ENCODE peak calls at places on chromosomes 16 and 17, in eight cellular contexts. One of them, this sample, is unnamed.

GRCh38 chr17:6574689-6575595 is 18.6 kb upstream of the PITPNM3 start:
- DNase-seq in GM23338: no peak
- DNase-seq in neural progenitor cell: peak
- DNase-seq in HCT116: no peak
- DNase-seq in MM.1S: no peak
- DNase-seq in GM23248: peak
- DNase-seq in hepatocyte: no peak
- DNase-seq in PC-3: no peak
- DNase-seq in this sample: no peak

GRCh38 chr17:74011963-74012362 is 191.5 kb upstream of the RPL38 start:
- DNase-seq in GM23338: no peak
- DNase-seq in neural progenitor cell: no peak
- DNase-seq in HCT116: no peak
- DNase-seq in MM.1S: no peak
- DNase-seq in GM23248: no peak
- DNase-seq in hepatocyte: peak
- DNase-seq in PC-3: no peak
- DNase-seq in this sample: no peak

GRCh38 chr17:27339836-27340550 is 46.1 kb downstream of the WSB1 start:
- DNase-seq in GM23338: no peak
- DNase-seq in neural progenitor cell: no peak
- DNase-seq in HCT116: peak
- DNase-seq in MM.1S: no peak
- DNase-seq in GM23248: peak
- DNase-seq in hepatocyte: no peak
- DNase-seq in PC-3: peak
- DNase-seq in this sample: no peak

GRCh38 chr17:21676281-21677111 is 15.8 kb upstream of the KCNJ18 start:
- DNase-seq in GM23338: no peak
- DNase-seq in neural progenitor cell: no peak
- DNase-seq in HCT116: no peak
- DNase-seq in MM.1S: no peak
- DNase-seq in GM23248: no peak
- DNase-seq in hepatocyte: no peak
- DNase-seq in PC-3: no peak
- DNase-seq in this sample: no peak

GRCh38 chr16:69618307-69618706 is 52.5 kb downstream of the NFAT5 start:
- DNase-seq in GM23338: no peak
- DNase-seq in neural progenitor cell: no peak
- DNase-seq in HCT116: no peak
- DNase-seq in MM.1S: no peak
- DNase-seq in GM23248: peak
- DNase-seq in hepatocyte: no peak
- DNase-seq in PC-3: no peak
- DNase-seq in this sample: no peak

GRCh38 chr16:57380671-57381462 is 8.6 kb downstream of the CX3CL1 start:
- DNase-seq in GM23338: no peak
- DNase-seq in neural progenitor cell: no peak
- DNase-seq in HCT116: no peak
- DNase-seq in MM.1S: no peak
- DNase-seq in GM23248: no peak
- DNase-seq in hepatocyte: no peak
- DNase-seq in PC-3: peak
- DNase-seq in this sample: no peak

GRCh38 chr16:4682616-4683254 is 10.6 kb upstream of the NUDT16L1 start:
- DNase-seq in GM23338: peak
- DNase-seq in neural progenitor cell: peak
- DNase-seq in HCT116: no peak
- DNase-seq in MM.1S: no peak
- DNase-seq in GM23248: peak
- DNase-seq in hepatocyte: no peak
- DNase-seq in PC-3: peak
- DNase-seq in this sample: no peak

GRCh38 chr16:1700246-1700645 is 5.7 kb upstream of the MAPK8IP3 start:
- DNase-seq in GM23338: no peak
- DNase-seq in neural progenitor cell: no peak
- DNase-seq in HCT116: no peak
- DNase-seq in MM.1S: no peak
- DNase-seq in GM23248: no peak
- DNase-seq in hepatocyte: no peak
- DNase-seq in PC-3: no peak
- DNase-seq in this sample: no peak

GRCh38 chr16:56269276-56269675 is 78.0 kb downstream of the GNAO1 start:
- DNase-seq in GM23338: no peak
- DNase-seq in neural progenitor cell: no peak
- DNase-seq in HCT116: no peak
- DNase-seq in MM.1S: no peak
- DNase-seq in GM23248: no peak
- DNase-seq in hepatocyte: no peak
- DNase-seq in PC-3: no peak
- DNase-seq in this sample: no peak

GRCh38 chr17:75124041-75124818 is 7.3 kb downstream of the NT5C start:
- DNase-seq in GM23338: no peak
- DNase-seq in neural progenitor cell: no peak
- DNase-seq in HCT116: peak
- DNase-seq in MM.1S: no peak
- DNase-seq in GM23248: peak
- DNase-seq in hepatocyte: peak
- DNase-seq in PC-3: peak
- DNase-seq in this sample: no peak

GRCh38 chr16:20792216-20792615 is 14.1 kb downstream of the ERI2 start:
- DNase-seq in GM23338: no peak
- DNase-seq in neural progenitor cell: no peak
- DNase-seq in HCT116: no peak
- DNase-seq in MM.1S: no peak
- DNase-seq in GM23248: peak
- DNase-seq in hepatocyte: no peak
- DNase-seq in PC-3: no peak
- DNase-seq in this sample: no peak

GRCh38 chr16:842061-842476 is 41.5 kb upstream of the GNG13 start:
- DNase-seq in GM23338: no peak
- DNase-seq in neural progenitor cell: no peak
- DNase-seq in HCT116: no peak
- DNase-seq in MM.1S: no peak
- DNase-seq in GM23248: peak
- DNase-seq in hepatocyte: no peak
- DNase-seq in PC-3: no peak
- DNase-seq in this sample: no peak

GRCh38 chr17:21301593-21302550 is 17.4 kb downstream of the MAP2K3 start:
- DNase-seq in GM23338: no peak
- DNase-seq in neural progenitor cell: no peak
- DNase-seq in HCT116: no peak
- DNase-seq in MM.1S: no peak
- DNase-seq in GM23248: no peak
- DNase-seq in hepatocyte: no peak
- DNase-seq in PC-3: no peak
- DNase-seq in this sample: no peak

GRCh38 chr17:17186051-17186450 is 20.1 kb downstream of the PLD6 start:
- DNase-seq in GM23338: no peak
- DNase-seq in neural progenitor cell: no peak
- DNase-seq in HCT116: no peak
- DNase-seq in MM.1S: no peak
- DNase-seq in GM23248: peak
- DNase-seq in hepatocyte: peak
- DNase-seq in PC-3: peak
- DNase-seq in this sample: no peak

GRCh38 chr16:79081292-79082066 is 519.1 kb downstream of the MAF start:
- DNase-seq in GM23338: no peak
- DNase-seq in neural progenitor cell: no peak
- DNase-seq in HCT116: no peak
- DNase-seq in MM.1S: no peak
- DNase-seq in GM23248: no peak
- DNase-seq in hepatocyte: no peak
- DNase-seq in PC-3: no peak
- DNase-seq in this sample: no peak

GRCh38 chr16:27328937-27329336 is 15.2 kb downstream of the IL4R start:
- DNase-seq in GM23338: no peak
- DNase-seq in neural progenitor cell: no peak
- DNase-seq in HCT116: no peak
- DNase-seq in MM.1S: no peak
- DNase-seq in GM23248: no peak
- DNase-seq in hepatocyte: no peak
- DNase-seq in PC-3: no peak
- DNase-seq in this sample: no peak

GRCh38 chr17:17770371-17771059 is 66.3 kb downstream of the SREBF1 start:
- DNase-seq in GM23338: no peak
- DNase-seq in neural progenitor cell: no peak
- DNase-seq in HCT116: no peak
- DNase-seq in MM.1S: no peak
- DNase-seq in GM23248: no peak
- DNase-seq in hepatocyte: no peak
- DNase-seq in PC-3: no peak
- DNase-seq in this sample: no peak

GRCh38 chr16:893360-893759 is 77.4 kb downstream of the LMF1 start:
- DNase-seq in GM23338: no peak
- DNase-seq in neural progenitor cell: no peak
- DNase-seq in HCT116: no peak
- DNase-seq in MM.1S: no peak
- DNase-seq in GM23248: no peak
- DNase-seq in hepatocyte: no peak
- DNase-seq in PC-3: no peak
- DNase-seq in this sample: no peak

GRCh38 chr16:53611151-53611802 is 92.4 kb downstream of the RPGRIP1L start:
- DNase-seq in GM23338: no peak
- DNase-seq in neural progenitor cell: no peak
- DNase-seq in HCT116: no peak
- DNase-seq in MM.1S: no peak
- DNase-seq in GM23248: no peak
- DNase-seq in hepatocyte: no peak
- DNase-seq in PC-3: no peak
- DNase-seq in this sample: no peak
- TF ChIP-seq EZH2phosphoT487 in GM23338: no peak
- TF ChIP-seq EZH2phosphoT487 in neural progenitor cell: no peak
- TF ChIP-seq EZH2phosphoT487 in HCT116: no peak
- TF ChIP-seq EZH2phosphoT487 in MM.1S: no peak
- TF ChIP-seq EZH2phosphoT487 in GM23248: no peak
- TF ChIP-seq EZH2phosphoT487 in hepatocyte: no peak
- TF ChIP-seq EZH2phosphoT487 in PC-3: no peak
- TF ChIP-seq EZH2phosphoT487 in this sample: no peak

DNA sequence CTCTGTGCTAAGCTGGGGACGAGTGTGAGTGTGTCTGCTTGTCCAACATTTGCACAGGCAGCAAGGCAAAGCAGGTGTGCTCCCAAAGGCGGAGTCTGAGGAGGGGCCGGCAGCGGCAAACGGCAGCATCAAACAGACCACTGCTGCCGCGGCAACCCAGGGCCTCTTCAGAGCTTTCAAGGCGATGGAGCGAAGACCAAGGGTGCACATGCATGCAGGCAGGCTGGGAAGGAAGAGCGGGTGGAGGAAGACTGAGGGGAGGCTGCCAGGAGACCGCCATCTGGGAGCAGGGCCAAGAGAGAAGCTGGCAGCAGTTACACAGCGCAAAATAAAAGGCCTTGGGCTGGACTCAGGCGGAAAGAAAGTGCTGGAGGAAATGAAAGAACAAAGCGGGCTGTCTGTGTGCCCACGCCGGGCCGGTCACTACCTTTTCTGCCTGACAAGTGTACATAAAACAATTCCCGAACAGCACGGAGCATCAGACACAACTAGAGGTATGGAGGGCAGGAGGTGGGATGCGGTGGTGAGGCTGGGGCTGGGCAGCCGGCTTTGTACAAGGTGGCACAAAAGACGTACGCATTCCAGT is 8.5 kb downstream of the TIMM22 start:
- DNase-seq in GM23338: no peak
- DNase-seq in neural progenitor cell: no peak
- DNase-seq in HCT116: no peak
- DNase-seq in MM.1S: no peak
- DNase-seq in GM23248: peak
- DNase-seq in hepatocyte: peak
- DNase-seq in PC-3: no peak
- DNase-seq in this sample: no peak
- H3K4me3 ChIP-seq in GM23338: no peak
- H3K4me3 ChIP-seq in neural progenitor cell: no peak
- H3K4me3 ChIP-seq in HCT116: no peak
- H3K4me3 ChIP-seq in MM.1S: no peak
- H3K4me3 ChIP-seq in GM23248: no peak
- H3K4me3 ChIP-seq in hepatocyte: no peak
- H3K4me3 ChIP-seq in PC-3: no peak
- H3K4me3 ChIP-seq in this sample: no peak

GRCh38 chr17:63841350-63842172 is 924 bp downstream of the SMARCD2 start:
- DNase-seq in GM23338: peak
- DNase-seq in neural progenitor cell: peak
- DNase-seq in HCT116: no peak
- DNase-seq in MM.1S: peak
- DNase-seq in GM23248: peak
- DNase-seq in hepatocyte: peak
- DNase-seq in PC-3: peak
- DNase-seq in this sample: peak
- H2AFZ ChIP-seq in GM23338: peak
- H2AFZ ChIP-seq in neural progenitor cell: peak
- H2AFZ ChIP-seq in HCT116: no peak
- H2AFZ ChIP-seq in MM.1S: no peak
- H2AFZ ChIP-seq in GM23248: peak
- H2AFZ ChIP-seq in hepatocyte: peak
- H2AFZ ChIP-seq in PC-3: peak
- H2AFZ ChIP-seq in this sample: no peak

GRCh38 chr16:71339481-71340171 is 18.9 kb upstream of the CALB2 start:
- DNase-seq in GM23338: no peak
- DNase-seq in neural progenitor cell: no peak
- DNase-seq in HCT116: no peak
- DNase-seq in MM.1S: no peak
- DNase-seq in GM23248: no peak
- DNase-seq in hepatocyte: no peak
- DNase-seq in PC-3: no peak
- DNase-seq in this sample: no peak

GRCh38 chr16:71338632-71339031 is 19.9 kb upstream of the CALB2 start:
- DNase-seq in GM23338: no peak
- DNase-seq in neural progenitor cell: no peak
- DNase-seq in HCT116: no peak
- DNase-seq in MM.1S: no peak
- DNase-seq in GM23248: no peak
- DNase-seq in hepatocyte: no peak
- DNase-seq in PC-3: no peak
- DNase-seq in this sample: no peak

GRCh38 chr16:71341881-71342280 is 16.6 kb upstream of the CALB2 start:
- DNase-seq in GM23338: no peak
- DNase-seq in neural progenitor cell: no peak
- DNase-seq in HCT116: no peak
- DNase-seq in MM.1S: no peak
- DNase-seq in GM23248: no peak
- DNase-seq in hepatocyte: no peak
- DNase-seq in PC-3: no peak
- DNase-seq in this sample: no peak

GRCh38 chr16:71338193-71338592 is 20.3 kb upstream of the CALB2 start:
- DNase-seq in GM23338: no peak
- DNase-seq in neural progenitor cell: no peak
- DNase-seq in HCT116: peak
- DNase-seq in MM.1S: no peak
- DNase-seq in GM23248: no peak
- DNase-seq in hepatocyte: no peak
- DNase-seq in PC-3: peak
- DNase-seq in this sample: no peak

DNA sequence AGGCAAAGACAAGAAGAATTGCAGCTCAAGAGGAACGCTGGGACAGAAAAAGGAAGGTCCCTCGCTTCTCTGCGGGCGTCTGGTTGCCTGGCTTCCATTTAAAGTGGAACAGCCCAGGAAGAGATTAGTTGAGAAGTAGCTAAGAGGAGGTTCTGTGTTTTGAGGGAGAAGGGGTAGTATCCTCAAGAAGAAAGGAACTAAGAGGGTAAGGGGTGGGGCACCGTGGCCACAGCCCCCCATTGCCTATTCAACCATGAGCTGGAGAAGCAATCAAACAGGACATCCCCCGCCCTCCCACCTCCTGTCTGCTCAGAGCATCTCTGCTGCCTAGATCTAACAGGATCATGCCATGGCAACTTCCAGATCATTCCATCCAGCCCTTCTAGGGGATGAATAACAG is 18.1 kb upstream of the CALB2 start:
- DNase-seq in GM23338: no peak
- DNase-seq in neural progenitor cell: no peak
- DNase-seq in HCT116: no peak
- DNase-seq in MM.1S: no peak
- DNase-seq in GM23248: no peak
- DNase-seq in hepatocyte: no peak
- DNase-seq in PC-3: no peak
- DNase-seq in this sample: no peak
- TF ChIP-seq EZH2phosphoT487 in GM23338: no peak
- TF ChIP-seq EZH2phosphoT487 in neural progenitor cell: no peak
- TF ChIP-seq EZH2phosphoT487 in HCT116: no peak
- TF ChIP-seq EZH2phosphoT487 in MM.1S: no peak
- TF ChIP-seq EZH2phosphoT487 in GM23248: no peak
- TF ChIP-seq EZH2phosphoT487 in hepatocyte: no peak
- TF ChIP-seq EZH2phosphoT487 in PC-3: no peak
- TF ChIP-seq EZH2phosphoT487 in this sample: no peak